ENCODE peak calls at places on chromosomes 1 and 21, in five cellular contexts. M is AG04450, Q is WERI-Rb-1, L is heart right ventricle, V is lower lobe of right lung. N is an unnamed sample.
A peak's percentile ranks its signal among the peaks of the same experiment; 100 is the strongest.

GRCh38 chr1:67264899-67265298 is 42.8 kb upstream of the IL12RB2 start:
- DNase-seq in V (no peak), L (no peak), Q (no peak), M (no peak), N (no peak)

GRCh38 chr1:153506831-153507413 is 28.9 kb downstream of the S100A6 start:
- DNase-seq in Q (no peak), L (peak; percentile 74), V (peak; percentile 55), M (peak; percentile 90), N (peak; percentile 93)

GRCh38 chr1:10380594-10381275 is 18.1 kb upstream of the PGD start:
- DNase-seq in V (no peak), Q (no peak), M (peak; percentile 84), L (no peak), N (peak; percentile 71)

GRCh38 chr1:233790662-233791371 is 113.7 kb upstream of the SLC35F3 start:
- DNase-seq in Q (peak; percentile 46), V (no peak), M (peak; percentile 3), L (no peak), N (peak; percentile 60)

GRCh38 chr1:241102652-241103051 is 254.4 kb downstream of the RGS7 start:
- DNase-seq in V (no peak), M (no peak), L (no peak), Q (no peak), N (no peak)

GRCh38 chr21:39687069-39687468 is 57.9 kb upstream of the IGSF5 start:
- DNase-seq in V (no peak), Q (no peak), L (no peak), M (no peak), N (no peak)

GRCh38 chr1:161260939-161261858 is 2.7 kb downstream of the PCP4L1 start:
- DNase-seq in Q (no peak), M (no peak), V (no peak), L (no peak), N (no peak)

GRCh38 chr1:9657521-9658032 is 6.0 kb downstream of the PIK3CD start:
- DNase-seq in L (no peak), Q (no peak), V (no peak), M (no peak), N (no peak)

GRCh38 chr1:33128781-33129180 is 47.8 kb downstream of the AZIN2 start:
- DNase-seq in Q (no peak), M (no peak), L (no peak), V (no peak), N (no peak)

GRCh38 chr1:4166711-4167110 is 266.6 kb upstream of the C1orf174 start:
- DNase-seq in M (no peak), V (no peak), L (no peak), Q (peak; percentile 35), N (no peak)

GRCh38 chr1:158146739-158147138 is 34.0 kb upstream of the CD1D start:
- DNase-seq in M (no peak), L (no peak), V (no peak), Q (no peak), N (no peak)

GRCh38 chr21:45513003-45513706 is 29.1 kb downstream of the SLC19A1 start:
- DNase-seq in M (no peak), V (peak; percentile 79), Q (no peak), L (peak; percentile 10), N (no peak)

GRCh38 chr21:18049461-18049860 is 195.2 kb upstream of the CHODL start:
- DNase-seq in Q (peak; percentile 80), L (no peak), M (no peak), V (no peak), N (no peak)

GRCh38 chr1:52672946-52673345 is 25.2 kb downstream of the COA7 start:
- DNase-seq in L (no peak), V (no peak), Q (no peak), M (no peak), N (no peak)

GRCh38 chr1:92211166-92211565 is 6.5 kb upstream of the C1orf146 start:
- DNase-seq in Q (no peak), L (no peak), M (peak; percentile 62), V (no peak), N (no peak)

GRCh38 chr1:46539968-46540367 is 11.5 kb downstream of the KNCN start:
- DNase-seq in L (no peak), M (no peak), Q (no peak), V (no peak), N (no peak)

GRCh38 chr21:29656504-29657227 is 283.1 kb downstream of the GRIK1 start:
- DNase-seq in V (no peak), M (no peak), Q (no peak), L (no peak), N (peak; percentile 55)

GRCh38 chr21:30408782-30409494 is 13.1 kb downstream of the KRTAP13-1 start:
- DNase-seq in L (peak; percentile 17), M (no peak), Q (peak; percentile 67), V (peak; percentile 69), N (peak; percentile 6)

GRCh38 chr1:8409107-8409506 is 91.2 kb downstream of the SLC45A1 start:
- DNase-seq in Q (no peak), L (no peak), M (no peak), V (no peak), N (peak; percentile 91)

GRCh38 chr1:25760122-25760719 is 39.8 kb upstream of the SELENON start:
- DNase-seq in M (no peak), Q (no peak), V (no peak), L (no peak), N (no peak)

GRCh38 chr21:25879203-25879602 is 144.4 kb downstream of the GABPA start:
- DNase-seq in Q (no peak), M (no peak), V (no peak), L (no peak), N (no peak)

GRCh38 chr1:210233216-210233494 is 559 bp downstream of the SERTAD4 start:
- DNase-seq in L (no peak), V (no peak), M (no peak), Q (no peak), N (no peak)
- H3K4me3 ChIP-seq in L (peak overlapping the region; percentile 57), V (peak overlapping the region; percentile 64), M (peak overlapping the region; percentile 69), Q (peak overlapping the region; percentile 89), N (peak overlapping the region; percentile 66)

GRCh38 chr1:157124855-157125254 is 13.3 kb downstream of the ETV3 start:
- DNase-seq in Q (no peak), L (no peak), M (no peak), V (no peak), N (no peak)
- TF ChIP-seq CTCF in Q (peak; percentile 53), L (no peak), M (no peak), V (no peak), N (no peak)

GRCh38 chr21:36964398-36964797 is 2.1 kb downstream of the HLCS start:
- DNase-seq in M (no peak), Q (no peak), V (no peak), L (no peak), N (no peak)

GRCh38 chr21:36966846-36967657 is 583 bp upstream of the HLCS start:
- DNase-seq in V (no peak), Q (peak; percentile 61), L (no peak), M (no peak), N (peak; percentile 23)

GRCh38 chr21:36965720-36966065 is 776 bp downstream of the HLCS start:
- DNase-seq in Q (no peak), M (no peak), V (no peak), L (no peak), N (no peak)

GRCh38 chr21:36966066-36966845 is at the start of gene HLCS:
- DNase-seq in Q (peak; percentile 85), L (peak; percentile 77), V (peak; percentile 79), M (no peak), N (peak; percentile 48)

DNA sequence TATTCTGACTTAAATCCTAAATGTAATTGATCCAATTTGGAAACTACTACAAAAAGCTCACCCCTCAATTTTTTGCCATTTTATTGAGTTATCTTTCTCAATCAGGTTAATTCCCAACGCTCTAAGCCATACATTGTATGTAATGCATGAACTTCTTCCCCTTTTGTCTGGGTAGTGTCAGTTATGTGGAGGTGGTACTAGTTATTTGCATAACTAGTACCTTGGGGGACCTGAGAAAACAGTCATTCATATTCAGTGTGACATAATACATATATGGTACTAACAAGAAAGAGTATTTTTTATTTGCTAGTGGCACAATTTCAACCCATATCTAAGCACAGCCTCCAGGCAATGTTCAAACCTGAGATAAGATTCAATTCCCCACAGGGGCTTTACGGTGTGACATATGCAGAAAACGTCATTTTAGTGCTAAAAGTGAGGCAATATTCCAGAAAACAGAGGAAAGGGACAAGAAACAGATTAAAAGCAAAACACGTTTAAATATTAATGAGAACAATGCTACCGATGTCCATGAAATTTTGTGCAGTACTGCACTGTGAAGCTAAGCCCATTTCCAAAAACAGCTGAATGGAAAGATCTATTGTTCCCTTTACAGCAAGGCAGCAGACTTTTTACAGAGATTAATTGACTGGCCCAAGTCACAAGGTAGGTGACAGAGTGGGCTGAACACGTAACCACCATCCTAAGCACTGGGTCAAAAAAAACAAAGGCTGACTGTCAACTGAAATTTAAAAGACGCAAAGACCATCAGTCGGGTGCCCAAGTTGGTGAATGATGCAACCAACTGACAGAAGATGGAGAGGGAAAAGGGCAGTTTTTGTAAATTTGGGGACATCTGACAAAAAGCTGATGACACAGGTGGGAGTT is 1.4 kb downstream of the HLCS start:
- DNase-seq in L (no peak), Q (no peak), M (no peak), V (no peak), N (no peak)
- H3K4me3 ChIP-seq in L (peak overlapping the region; percentile 76), Q (peak overlapping the region; percentile 89), M (peak overlapping the region; percentile 75), V (peak overlapping the region; percentile 77), N (peak overlapping the region; percentile 75)

GRCh38 chr1:156618853-156619581 is at the start of gene HAPLN2:
- DNase-seq in V (no peak), L (no peak), Q (peak; percentile 85), M (no peak), N (no peak)

GRCh38 chr1:156619582-156619955 is 354 bp downstream of the HAPLN2 start:
- DNase-seq in Q (no peak), V (no peak), M (no peak), L (no peak), N (no peak)

GRCh38 chr1:156615946-156616345 is 3.3 kb upstream of the HAPLN2 start:
- DNase-seq in V (no peak), M (no peak), Q (no peak), L (no peak), N (peak; percentile 45)

GRCh38 chr1:156616463-156616862 is 2.8 kb upstream of the HAPLN2 start:
- DNase-seq in Q (peak; percentile 70), L (no peak), M (no peak), V (no peak), N (peak; percentile 93)
- TF ChIP-seq CTCF in Q (peak; percentile 10), L (no peak), M (no peak), V (peak; percentile 9), N (peak; percentile 20)